ENCODE peak calls at places on chromosomes 16 and 17, in seven cellular contexts. A is heart left ventricle, W is endodermal cell, M is left ventricle myocardium inferior, I is upper lobe of right lung, R is right lobe of liver, G is heart right ventricle. F is an unnamed sample.

GRCh38 chr17:694239-694638 is 20.4 kb downstream of the VPS53 start:
- DNase-seq in A (no peak), W (no peak), M (no peak), I (no peak), R (no peak), G (no peak), F (no peak)

GRCh38 chr16:51951668-51952298 is 595.2 kb downstream of the TOX3 start:
- DNase-seq in A (no peak), W (peak; percentile 87), M (no peak), I (no peak), R (no peak), G (no peak), F (no peak)

GRCh38 chr17:19386276-19386863 is 620 bp downstream of the MFAP4 start:
- DNase-seq in A (peak; percentile 73), W (peak; percentile 79), M (peak; percentile 68), I (peak; percentile 83), R (no peak), G (no peak), F (peak; percentile 84)

GRCh38 chr17:19724501-19725420 is 8.4 kb upstream of the SLC47A2 start:
- DNase-seq in A (peak; percentile 87), W (peak; percentile 43), M (peak; percentile 62), I (peak; percentile 91), R (peak; percentile 88), G (peak; percentile 34), F (peak; percentile 75)

GRCh38 chr17:62658136-62658535 is 30.7 kb downstream of the MRC2 start:
- DNase-seq in A (no peak), W (no peak), M (no peak), I (peak; percentile 40), R (peak; percentile 24), G (no peak), F (peak; percentile 6)

GRCh38 chr17:48610282-48611211 is at the start of gene HOXB7:
- DNase-seq in A (no peak), W (peak; percentile 85), M (peak; percentile 52), I (peak; percentile 80), R (no peak), G (peak; percentile 27), F (peak; percentile 83)

GRCh38 chr17:56112086-56112485 is 41.2 kb upstream of the ANKFN1 start:
- DNase-seq in A (no peak), W (no peak), M (no peak), I (no peak), R (no peak), G (no peak), F (no peak)

GRCh38 chr16:69141014-69141413 is 8.6 kb downstream of the UTP4 start:
- DNase-seq in A (no peak), W (no peak), M (no peak), I (no peak), R (no peak), G (no peak), F (no peak)

GRCh38 chr17:81371910-81372760 is 23.1 kb upstream of the BAHCC1 start:
- DNase-seq in A (peak; percentile 80), W (peak; percentile 88), M (peak; percentile 71), I (no peak), R (no peak), G (peak; percentile 80), F (peak; percentile 88)

GRCh38 chr17:80529104-80529903 is 15.3 kb upstream of the RPTOR start:
- DNase-seq in A (no peak), W (no peak), M (no peak), I (no peak), R (no peak), G (no peak), F (peak; percentile 84)

GRCh38 chr17:27650836-27651235 is 19.8 kb downstream of the LGALS9 start:
- DNase-seq in A (no peak), W (no peak), M (no peak), I (no peak), R (no peak), G (no peak), F (no peak)

GRCh38 chr17:8832711-8833352 is 33.7 kb upstream of the MFSD6L start:
- DNase-seq in A (peak; percentile 70), W (peak; percentile 97), M (no peak), I (no peak), R (no peak), G (no peak), F (no peak)

GRCh38 chr17:63514477-63514876 is 8.7 kb upstream of the KCNH6 start:
- DNase-seq in A (no peak), W (no peak), M (no peak), I (no peak), R (no peak), G (no peak), F (no peak)

GRCh38 chr17:5784791-5785190 is 200.5 kb upstream of the NLRP1 start:
- DNase-seq in A (no peak), W (no peak), M (no peak), I (no peak), R (no peak), G (no peak), F (no peak)

GRCh38 chr16:9119795-9120194 is 28.4 kb downstream of the HAPSTR1 start:
- DNase-seq in A (no peak), W (no peak), M (no peak), I (no peak), R (no peak), G (peak; percentile 55), F (no peak)

GRCh38 chr17:55726440-55726839 is 3.8 kb upstream of the TMEM100 start:
- DNase-seq in A (no peak), W (no peak), M (peak; percentile 52), I (no peak), R (peak; percentile 61), G (peak; percentile 70), F (peak; percentile 47)

GRCh38 chr16:70635356-70636016 is 10.9 kb upstream of the IL34 start:
- DNase-seq in A (no peak), W (no peak), M (peak; percentile 33), I (no peak), R (no peak), G (peak; percentile 27), F (no peak)

GRCh38 chr16:85037050-85037410 is 9.4 kb downstream of the KIAA0513 start:
- DNase-seq in A (peak; percentile 12), W (no peak), M (no peak), I (no peak), R (no peak), G (no peak), F (peak; percentile 53)

GRCh38 chr17:39283896-39284295 is 58.2 kb upstream of the STAC2 start:
- DNase-seq in A (no peak), W (no peak), M (no peak), I (no peak), R (no peak), G (no peak), F (no peak)

GRCh38 chr17:30414486-30414885 is 35.8 kb downstream of the CPD start:
- DNase-seq in A (no peak), W (no peak), M (no peak), I (no peak), R (no peak), G (no peak), F (no peak)

GRCh38 chr16:2025878-2026460 is 733 bp upstream of the NHERF2 start:
- DNase-seq in A (no peak), W (no peak), M (no peak), I (no peak), R (no peak), G (peak; percentile 14), F (no peak)

GRCh38 chr16:2024026-2024425 is 2.7 kb upstream of the NHERF2 start:
- DNase-seq in A (no peak), W (no peak), M (peak; percentile 17), I (no peak), R (peak; percentile 51), G (no peak), F (no peak)

GRCh38 chr16:2022723-2023097 is 3.1 kb downstream of the NPW start:
- DNase-seq in A (no peak), W (peak; percentile 92), M (no peak), I (no peak), R (no peak), G (no peak), F (no peak)

GRCh38 chr16:2025251-2025650 is 1.5 kb upstream of the NHERF2 start:
- DNase-seq in A (no peak), W (no peak), M (peak; percentile 14), I (no peak), R (peak; percentile 54), G (no peak), F (no peak)

GRCh38 chr16:2023098-2023925 is 3.4 kb upstream of the NHERF2 start:
- DNase-seq in A (peak; percentile 97), W (peak; percentile 98), M (peak; percentile 94), I (peak; percentile 96), R (peak; percentile 95), G (peak; percentile 94), F (peak; percentile 96)
- H3K4me1 ChIP-seq in A (no peaks in the 10 kb centered on the region), W (peaks cover 3% of the 10 kb centered on the region), M (peaks cover 70% of the 10 kb centered on the region), I (peaks cover 46% of the 10 kb centered on the region), R (peaks cover 28% of the 10 kb centered on the region), G (peaks cover 60% of the 10 kb centered on the region), F (peaks cover 24% of the 10 kb centered on the region)

GRCh38 chr17:18025596-18026407 is 13.2 kb downstream of the ATPAF2 start:
- DNase-seq in A (no peak), W (no peak), M (no peak), I (no peak), R (no peak), G (no peak), F (no peak)

GRCh38 chr17:18028684-18029540 is 10.1 kb downstream of the ATPAF2 start:
- DNase-seq in A (no peak), W (peak; percentile 42), M (no peak), I (no peak), R (no peak), G (no peak), F (no peak)

GRCh38 chr17:18028114-18028513 is 10.9 kb downstream of the ATPAF2 start:
- DNase-seq in A (no peak), W (no peak), M (no peak), I (no peak), R (no peak), G (no peak), F (no peak)

GRCh38 chr17:18026408-18026776 is 12.6 kb downstream of the ATPAF2 start:
- DNase-seq in A (peak; percentile 71), W (no peak), M (peak; percentile 56), I (no peak), R (no peak), G (peak; percentile 60), F (peak; percentile 58)

GRCh38 chr17:18027280-18027679 is 11.7 kb downstream of the ATPAF2 start:
- DNase-seq in A (no peak), W (no peak), M (peak; percentile 39), I (no peak), R (peak; percentile 80), G (no peak), F (peak; percentile 84)
- H3K27me3 ChIP-seq in A (no peaks in the 10 kb centered on the region), W (no peaks in the 10 kb centered on the region), M (no peaks in the 10 kb centered on the region), I (no peaks in the 10 kb centered on the region), R (no peaks in the 10 kb centered on the region), G (no peaks in the 10 kb centered on the region), F (no peaks in the 10 kb centered on the region)

DNA sequence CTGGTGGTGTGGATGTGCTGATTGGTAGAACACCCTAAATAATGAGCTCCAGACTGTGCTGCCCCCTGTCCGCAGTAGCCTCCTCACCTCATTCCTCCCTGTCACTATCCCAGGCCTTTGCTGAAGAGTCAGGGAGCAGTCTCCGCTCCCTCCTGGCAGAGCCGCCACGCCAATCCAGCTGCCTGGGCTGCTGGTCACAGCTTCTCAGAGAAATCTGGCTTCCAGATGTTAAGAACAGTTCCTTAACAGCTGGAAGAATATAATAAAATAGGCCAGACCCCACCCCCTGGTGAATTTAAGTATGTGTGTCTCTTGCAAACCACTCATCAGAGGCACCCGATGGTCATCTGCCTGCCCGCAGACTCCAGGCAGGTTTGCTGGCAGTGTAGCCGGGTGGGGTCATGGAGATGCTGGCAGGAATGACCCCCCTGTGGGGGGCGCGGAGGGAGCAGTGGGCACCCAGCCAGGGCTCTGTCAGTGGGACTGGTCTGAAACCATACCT is 161.0 kb downstream of the CCDC182 start:
- DNase-seq in A (no peak), W (peak; percentile 76), M (peak; percentile 50), I (no peak), R (no peak), G (no peak), F (no peak)
- H3K4me1 ChIP-seq in A (no peaks in the 10 kb centered on the region), W (no peaks in the 10 kb centered on the region), M (peaks cover 18% of the 10 kb centered on the region), I (no peaks in the 10 kb centered on the region), R (no peaks in the 10 kb centered on the region), G (peaks cover 5% of the 10 kb centered on the region), F (peaks cover 29% of the 10 kb centered on the region)

GRCh38 chr17:40795019-40795667 is 4.6 kb downstream of the KRT28 start:
- DNase-seq in A (no peak), W (no peak), M (no peak), I (no peak), R (no peak), G (no peak), F (no peak)
- H3K27me3 ChIP-seq in A (peaks cover 17% of the 10 kb centered on the region), W (peaks cover 10% of the 10 kb centered on the region), M (peaks cover 57% of the 10 kb centered on the region), I (peaks cover 26% of the 10 kb centered on the region), R (no peaks in the 10 kb centered on the region), G (peaks cover 41% of the 10 kb centered on the region), F (no peaks in the 10 kb centered on the region)

F was measured in psoas muscle.